ENCODE peak calls at places on chromosomes 12 and 14, in eight cellular contexts. One of them, this sample, is unnamed.

GRCh38 chr12:9334026-9334692 is 126.0 kb upstream of the PZP start:
- DNase-seq in right atrium auricular region: no peak
- DNase-seq in tibial artery: no peak
- DNase-seq in IMR-90: peak; percentile 24
- DNase-seq in choroid plexus epithelial cell: no peak
- DNase-seq in AG04450: no peak
- DNase-seq in WERI-Rb-1: no peak
- DNase-seq in CD8-positive, alpha-beta T cell: no peak
- DNase-seq in this sample: peak; percentile 14

GRCh38 chr14:56271988-56272387 is 153.8 kb downstream of the PELI2 start:
- DNase-seq in right atrium auricular region: no peak
- DNase-seq in tibial artery: no peak
- DNase-seq in IMR-90: peak; percentile 71
- DNase-seq in choroid plexus epithelial cell: peak; percentile 31
- DNase-seq in AG04450: no peak
- DNase-seq in WERI-Rb-1: no peak
- DNase-seq in CD8-positive, alpha-beta T cell: no peak
- DNase-seq in this sample: peak; percentile 59

GRCh38 chr14:39034481-39035296 is 68.3 kb downstream of the SEC23A start:
- DNase-seq in right atrium auricular region: no peak
- DNase-seq in tibial artery: no peak
- DNase-seq in IMR-90: no peak
- DNase-seq in choroid plexus epithelial cell: peak; percentile 60
- DNase-seq in AG04450: no peak
- DNase-seq in WERI-Rb-1: no peak
- DNase-seq in CD8-positive, alpha-beta T cell: no peak
- DNase-seq in this sample: peak; percentile 24

GRCh38 chr12:122150127-122150681 is 23.8 kb downstream of the IL31 start:
- DNase-seq in right atrium auricular region: no peak
- DNase-seq in tibial artery: no peak
- DNase-seq in IMR-90: no peak
- DNase-seq in choroid plexus epithelial cell: no peak
- DNase-seq in AG04450: no peak
- DNase-seq in WERI-Rb-1: no peak
- DNase-seq in CD8-positive, alpha-beta T cell: no peak
- DNase-seq in this sample: no peak

GRCh38 chr12:12551115-12551514 is 11.5 kb downstream of the DUSP16 start:
- DNase-seq in right atrium auricular region: no peak
- DNase-seq in tibial artery: no peak
- DNase-seq in IMR-90: no peak
- DNase-seq in choroid plexus epithelial cell: no peak
- DNase-seq in AG04450: no peak
- DNase-seq in WERI-Rb-1: no peak
- DNase-seq in CD8-positive, alpha-beta T cell: no peak
- DNase-seq in this sample: no peak

GRCh38 chr14:20343855-20344205 is 395 bp downstream of the PARP2 start:
- DNase-seq in right atrium auricular region: no peak
- DNase-seq in tibial artery: no peak
- DNase-seq in IMR-90: peak; percentile 48
- DNase-seq in choroid plexus epithelial cell: peak; percentile 44
- DNase-seq in AG04450: no peak
- DNase-seq in WERI-Rb-1: no peak
- DNase-seq in CD8-positive, alpha-beta T cell: no peak
- DNase-seq in this sample: no peak

GRCh38 chr12:31732926-31733548 is 4.2 kb upstream of the AMN1 start:
- DNase-seq in right atrium auricular region: no peak
- DNase-seq in tibial artery: no peak
- DNase-seq in IMR-90: peak; percentile 83
- DNase-seq in choroid plexus epithelial cell: peak; percentile 89
- DNase-seq in AG04450: no peak
- DNase-seq in WERI-Rb-1: no peak
- DNase-seq in CD8-positive, alpha-beta T cell: no peak
- DNase-seq in this sample: no peak

GRCh38 chr14:74907744-74908143 is 15.3 kb downstream of the RPS6KL1 start:
- DNase-seq in right atrium auricular region: no peak
- DNase-seq in tibial artery: no peak
- DNase-seq in IMR-90: no peak
- DNase-seq in choroid plexus epithelial cell: no peak
- DNase-seq in AG04450: no peak
- DNase-seq in WERI-Rb-1: no peak
- DNase-seq in CD8-positive, alpha-beta T cell: no peak
- DNase-seq in this sample: no peak

GRCh38 chr12:25364529-25365339 is 114.0 kb upstream of the KRAS start:
- DNase-seq in right atrium auricular region: no peak
- DNase-seq in tibial artery: no peak
- DNase-seq in IMR-90: no peak
- DNase-seq in choroid plexus epithelial cell: no peak
- DNase-seq in AG04450: no peak
- DNase-seq in WERI-Rb-1: no peak
- DNase-seq in CD8-positive, alpha-beta T cell: no peak
- DNase-seq in this sample: no peak

GRCh38 chr12:69415471-69416275 is 54.5 kb upstream of the FRS2 start:
- DNase-seq in right atrium auricular region: peak; percentile 68
- DNase-seq in tibial artery: peak; percentile 65
- DNase-seq in IMR-90: peak; percentile 95
- DNase-seq in choroid plexus epithelial cell: peak; percentile 95
- DNase-seq in AG04450: peak; percentile 88
- DNase-seq in WERI-Rb-1: peak; percentile 20
- DNase-seq in CD8-positive, alpha-beta T cell: no peak
- DNase-seq in this sample: peak; percentile 51

GRCh38 chr12:48183091-48183875 is at the start of gene CCDC184:
- DNase-seq in right atrium auricular region: peak; percentile 73
- DNase-seq in tibial artery: peak; percentile 64
- DNase-seq in IMR-90: peak; percentile 73
- DNase-seq in choroid plexus epithelial cell: peak; percentile 66
- DNase-seq in AG04450: no peak
- DNase-seq in WERI-Rb-1: peak; percentile 64
- DNase-seq in CD8-positive, alpha-beta T cell: peak; percentile 65
- DNase-seq in this sample: peak; percentile 92

GRCh38 chr12:104456950-104457745 is 400 bp downstream of the CHST11 start:
- DNase-seq in right atrium auricular region: peak; percentile 76
- DNase-seq in tibial artery: peak; percentile 83
- DNase-seq in IMR-90: peak; percentile 61
- DNase-seq in choroid plexus epithelial cell: peak; percentile 83
- DNase-seq in AG04450: peak; percentile 27
- DNase-seq in WERI-Rb-1: peak; percentile 74
- DNase-seq in CD8-positive, alpha-beta T cell: peak; percentile 46
- DNase-seq in this sample: peak; percentile 73

GRCh38 chr14:57389646-57390036 is 745 bp upstream of the NAA30 start:
- DNase-seq in right atrium auricular region: no peak
- DNase-seq in tibial artery: no peak
- DNase-seq in IMR-90: no peak
- DNase-seq in choroid plexus epithelial cell: no peak
- DNase-seq in AG04450: no peak
- DNase-seq in WERI-Rb-1: peak; percentile 79
- DNase-seq in CD8-positive, alpha-beta T cell: no peak
- DNase-seq in this sample: no peak

GRCh38 chr12:42511656-42512055 is 77.9 kb downstream of the PRICKLE1 start:
- DNase-seq in right atrium auricular region: no peak
- DNase-seq in tibial artery: no peak
- DNase-seq in IMR-90: no peak
- DNase-seq in choroid plexus epithelial cell: no peak
- DNase-seq in AG04450: no peak
- DNase-seq in WERI-Rb-1: no peak
- DNase-seq in CD8-positive, alpha-beta T cell: no peak
- DNase-seq in this sample: peak; percentile 25

GRCh38 chr12:19390208-19390607 is 49.1 kb upstream of the AEBP2 start:
- DNase-seq in right atrium auricular region: no peak
- DNase-seq in tibial artery: no peak
- DNase-seq in IMR-90: peak; percentile 46
- DNase-seq in choroid plexus epithelial cell: no peak
- DNase-seq in AG04450: no peak
- DNase-seq in WERI-Rb-1: no peak
- DNase-seq in CD8-positive, alpha-beta T cell: no peak
- DNase-seq in this sample: no peak

GRCh38 chr14:68507544-68508081 is 285.3 kb downstream of the ZFP36L1 start:
- DNase-seq in right atrium auricular region: no peak
- DNase-seq in tibial artery: no peak
- DNase-seq in IMR-90: no peak
- DNase-seq in choroid plexus epithelial cell: no peak
- DNase-seq in AG04450: no peak
- DNase-seq in WERI-Rb-1: no peak
- DNase-seq in CD8-positive, alpha-beta T cell: no peak
- DNase-seq in this sample: no peak

GRCh38 chr14:70011708-70012107 is 132.5 kb downstream of the SMOC1 start:
- DNase-seq in right atrium auricular region: no peak
- DNase-seq in tibial artery: no peak
- DNase-seq in IMR-90: no peak
- DNase-seq in choroid plexus epithelial cell: no peak
- DNase-seq in AG04450: no peak
- DNase-seq in WERI-Rb-1: no peak
- DNase-seq in CD8-positive, alpha-beta T cell: no peak
- DNase-seq in this sample: no peak

GRCh38 chr14:100374891-100375272 is 51.7 kb downstream of the SLC25A47 start:
- DNase-seq in right atrium auricular region: no peak
- DNase-seq in tibial artery: no peak
- DNase-seq in IMR-90: peak; percentile 20
- DNase-seq in choroid plexus epithelial cell: peak; percentile 27
- DNase-seq in AG04450: no peak
- DNase-seq in WERI-Rb-1: no peak
- DNase-seq in CD8-positive, alpha-beta T cell: no peak
- DNase-seq in this sample: no peak

GRCh38 chr14:84340938-84341337 is 1189.0 kb upstream of the FLRT2 start:
- DNase-seq in right atrium auricular region: no peak
- DNase-seq in tibial artery: no peak
- DNase-seq in IMR-90: peak; percentile 50
- DNase-seq in choroid plexus epithelial cell: no peak
- DNase-seq in AG04450: no peak
- DNase-seq in WERI-Rb-1: no peak
- DNase-seq in CD8-positive, alpha-beta T cell: no peak
- DNase-seq in this sample: no peak

GRCh38 chr12:131442337-131442918 is 268.5 kb upstream of the SFSWAP start:
- DNase-seq in right atrium auricular region: no peak
- DNase-seq in tibial artery: no peak
- DNase-seq in IMR-90: no peak
- DNase-seq in choroid plexus epithelial cell: no peak
- DNase-seq in AG04450: no peak
- DNase-seq in WERI-Rb-1: no peak
- DNase-seq in CD8-positive, alpha-beta T cell: no peak
- DNase-seq in this sample: no peak

GRCh38 chr12:90355701-90356345 is 599.2 kb downstream of the CCER1 start:
- DNase-seq in right atrium auricular region: no peak
- DNase-seq in tibial artery: no peak
- DNase-seq in IMR-90: no peak
- DNase-seq in choroid plexus epithelial cell: no peak
- DNase-seq in AG04450: no peak
- DNase-seq in WERI-Rb-1: no peak
- DNase-seq in CD8-positive, alpha-beta T cell: no peak
- DNase-seq in this sample: no peak

GRCh38 chr12:29131539-29131938 is 17.5 kb upstream of the FAR2 start:
- DNase-seq in right atrium auricular region: no peak
- DNase-seq in tibial artery: no peak
- DNase-seq in IMR-90: peak; percentile 30
- DNase-seq in choroid plexus epithelial cell: peak; percentile 83
- DNase-seq in AG04450: no peak
- DNase-seq in WERI-Rb-1: no peak
- DNase-seq in CD8-positive, alpha-beta T cell: no peak
- DNase-seq in this sample: no peak

GRCh38 chr12:113293100-113293499 is 41.8 kb downstream of the SLC8B1 start:
- DNase-seq in right atrium auricular region: no peak
- DNase-seq in tibial artery: no peak
- DNase-seq in IMR-90: no peak
- DNase-seq in choroid plexus epithelial cell: no peak
- DNase-seq in AG04450: no peak
- DNase-seq in WERI-Rb-1: no peak
- DNase-seq in CD8-positive, alpha-beta T cell: no peak
- DNase-seq in this sample: no peak

GRCh38 chr12:20415013-20415412 is 46.7 kb downstream of the PDE3A start:
- DNase-seq in right atrium auricular region: no peak
- DNase-seq in tibial artery: no peak
- DNase-seq in IMR-90: no peak
- DNase-seq in choroid plexus epithelial cell: peak; percentile 90
- DNase-seq in AG04450: no peak
- DNase-seq in WERI-Rb-1: no peak
- DNase-seq in CD8-positive, alpha-beta T cell: no peak
- DNase-seq in this sample: no peak

GRCh38 chr12:118980407-118981014 is 830 bp upstream of the SRRM4 start:
- DNase-seq in right atrium auricular region: no peak
- DNase-seq in tibial artery: no peak
- DNase-seq in IMR-90: no peak
- DNase-seq in choroid plexus epithelial cell: no peak
- DNase-seq in AG04450: no peak
- DNase-seq in WERI-Rb-1: peak; percentile 93
- DNase-seq in CD8-positive, alpha-beta T cell: no peak
- DNase-seq in this sample: no peak
- H3K4me3 ChIP-seq in right atrium auricular region: peak overlapping the region; percentile 20
- H3K4me3 ChIP-seq in tibial artery: no peak overlapping the region
- H3K4me3 ChIP-seq in IMR-90: no peak overlapping the region
- H3K4me3 ChIP-seq in choroid plexus epithelial cell: no peak overlapping the region
- H3K4me3 ChIP-seq in AG04450: no peak overlapping the region
- H3K4me3 ChIP-seq in WERI-Rb-1: peak overlapping the region; percentile 88
- H3K4me3 ChIP-seq in CD8-positive, alpha-beta T cell: no peak overlapping the region
- H3K4me3 ChIP-seq in this sample: no peak overlapping the region

GRCh38 chr12:86838709-86839108 is 582.5 kb upstream of the MGAT4C start:
- DNase-seq in right atrium auricular region: no peak
- DNase-seq in tibial artery: peak; percentile 20
- DNase-seq in IMR-90: no peak
- DNase-seq in choroid plexus epithelial cell: peak; percentile 36
- DNase-seq in AG04450: no peak
- DNase-seq in WERI-Rb-1: no peak
- DNase-seq in CD8-positive, alpha-beta T cell: no peak
- DNase-seq in this sample: no peak
- H3K4me3 ChIP-seq in right atrium auricular region: peak overlapping the region; percentile 24
- H3K4me3 ChIP-seq in tibial artery: peak overlapping the region; percentile 30
- H3K4me3 ChIP-seq in IMR-90: no peak overlapping the region
- H3K4me3 ChIP-seq in choroid plexus epithelial cell: no peak overlapping the region
- H3K4me3 ChIP-seq in AG04450: no peak overlapping the region
- H3K4me3 ChIP-seq in WERI-Rb-1: no peak overlapping the region
- H3K4me3 ChIP-seq in CD8-positive, alpha-beta T cell: no peak overlapping the region
- H3K4me3 ChIP-seq in this sample: no peak overlapping the region

DNA sequence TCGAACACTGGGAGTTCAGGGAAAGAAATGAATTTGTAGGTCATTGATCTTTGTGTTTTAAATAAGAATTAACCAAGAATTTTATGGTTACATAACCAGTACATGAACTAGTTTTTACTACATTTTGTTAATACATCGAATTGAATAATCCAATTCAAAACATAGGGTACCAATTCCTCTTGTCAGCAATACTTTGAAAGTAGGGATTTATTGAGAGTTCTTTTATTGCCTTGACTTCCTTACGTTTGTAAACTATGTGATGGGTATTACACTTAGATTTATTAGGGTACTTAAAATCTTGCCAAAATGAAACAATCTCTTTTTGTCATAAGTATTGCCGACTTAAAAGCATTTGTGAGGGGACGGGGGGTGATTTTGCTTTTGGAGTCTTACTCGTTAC is 22.3 kb downstream of the SOCS2 start:
- DNase-seq in right atrium auricular region: no peak
- DNase-seq in tibial artery: no peak
- DNase-seq in IMR-90: no peak
- DNase-seq in choroid plexus epithelial cell: no peak
- DNase-seq in AG04450: no peak
- DNase-seq in WERI-Rb-1: no peak
- DNase-seq in CD8-positive, alpha-beta T cell: no peak
- DNase-seq in this sample: no peak
- H3K4me3 ChIP-seq in right atrium auricular region: peak overlapping the region; percentile 16
- H3K4me3 ChIP-seq in tibial artery: no peak overlapping the region
- H3K4me3 ChIP-seq in IMR-90: no peak overlapping the region
- H3K4me3 ChIP-seq in choroid plexus epithelial cell: no peak overlapping the region
- H3K4me3 ChIP-seq in AG04450: no peak overlapping the region
- H3K4me3 ChIP-seq in WERI-Rb-1: no peak overlapping the region
- H3K4me3 ChIP-seq in CD8-positive, alpha-beta T cell: no peak overlapping the region
- H3K4me3 ChIP-seq in this sample: no peak overlapping the region

GRCh38 chr12:118982308-118982707 is 967 bp downstream of the SRRM4 start:
- DNase-seq in right atrium auricular region: no peak
- DNase-seq in tibial artery: no peak
- DNase-seq in IMR-90: no peak
- DNase-seq in choroid plexus epithelial cell: no peak
- DNase-seq in AG04450: no peak
- DNase-seq in WERI-Rb-1: no peak
- DNase-seq in CD8-positive, alpha-beta T cell: no peak
- DNase-seq in this sample: no peak
- H3K4me3 ChIP-seq in right atrium auricular region: no peak overlapping the region
- H3K4me3 ChIP-seq in tibial artery: no peak overlapping the region
- H3K4me3 ChIP-seq in IMR-90: no peak overlapping the region
- H3K4me3 ChIP-seq in choroid plexus epithelial cell: no peak overlapping the region
- H3K4me3 ChIP-seq in AG04450: no peak overlapping the region
- H3K4me3 ChIP-seq in WERI-Rb-1: peak overlapping the region; percentile 88
- H3K4me3 ChIP-seq in CD8-positive, alpha-beta T cell: no peak overlapping the region
- H3K4me3 ChIP-seq in this sample: no peak overlapping the region